ENCODE peak calls at places on chromosomes 5 and 9, in seven cellular contexts. J, O, F, X, D, A and Q are unnamed samples. For H3K27me3, the result is how much of the 10 kb centered on the place peaks cover.

GRCh38 chr5:9820696-9821449 is 190.7 kb upstream of the TAS2R1 start:
- DNase-seq in D (no peak), X (no peak), F (no peak), J (no peak), A (no peak), O (no peak), Q (peak)

GRCh38 chr9:111038336-111039202 is at the start of gene LPAR1:
- DNase-seq in X (peak), A (peak), F (no peak), D (peak), O (peak), J (peak), Q (peak)

GRCh38 chr9:21455320-21455719 is 15.1 kb downstream of the IFNA1 start:
- DNase-seq in D (no peak), F (peak), J (no peak), X (no peak), A (peak), O (no peak), Q (peak)

GRCh38 chr9:137715321-137715720 is 96.5 kb downstream of the EHMT1 start:
- DNase-seq in X (peak), D (no peak), A (no peak), J (no peak), O (no peak), F (no peak), Q (no peak)

GRCh38 chr5:106376522-106376921 is 1294.2 kb downstream of the EFNA5 start:
- DNase-seq in X (no peak), D (peak), F (no peak), O (no peak), J (no peak), A (no peak), Q (no peak)

GRCh38 chr9:83511051-83511450 is 27.1 kb downstream of the FRMD3 start:
- DNase-seq in A (no peak), F (no peak), X (no peak), D (peak), J (no peak), O (no peak), Q (no peak)

GRCh38 chr5:10030219-10030831 is 219.4 kb downstream of the ATPSCKMT start:
- DNase-seq in J (no peak), F (no peak), O (no peak), D (no peak), X (no peak), A (peak), Q (no peak)

GRCh38 chr9:135592331-135592590 is 30.7 kb downstream of the PAEP start:
- DNase-seq in J (no peak), D (no peak), O (no peak), F (no peak), A (no peak), X (no peak), Q (no peak)

GRCh38 chr5:112921031-112921832 is 795 bp downstream of the REEP5 start:
- DNase-seq in A (peak), X (peak), D (peak), O (peak), J (peak), F (peak), Q (peak)

GRCh38 chr9:132978451-132979087 is at the start of gene GFI1B:
- DNase-seq in J (no peak), A (no peak), D (no peak), X (no peak), F (no peak), O (no peak), Q (no peak)
- H3K27me3 ChIP-seq in J (under half), A (under half), D (under half), X (under half), F (under half), O (under half), Q (under half)

GRCh38 chr5:173923236-173924104 is 35.3 kb downstream of the CPEB4 start:
- DNase-seq in D (peak), F (no peak), O (no peak), A (no peak), J (no peak), X (no peak), Q (no peak)
- H3K4me3 ChIP-seq in D (no peak), F (no peak), O (no peak), A (no peak), J (no peak), X (peak), Q (no peak)

DNA sequence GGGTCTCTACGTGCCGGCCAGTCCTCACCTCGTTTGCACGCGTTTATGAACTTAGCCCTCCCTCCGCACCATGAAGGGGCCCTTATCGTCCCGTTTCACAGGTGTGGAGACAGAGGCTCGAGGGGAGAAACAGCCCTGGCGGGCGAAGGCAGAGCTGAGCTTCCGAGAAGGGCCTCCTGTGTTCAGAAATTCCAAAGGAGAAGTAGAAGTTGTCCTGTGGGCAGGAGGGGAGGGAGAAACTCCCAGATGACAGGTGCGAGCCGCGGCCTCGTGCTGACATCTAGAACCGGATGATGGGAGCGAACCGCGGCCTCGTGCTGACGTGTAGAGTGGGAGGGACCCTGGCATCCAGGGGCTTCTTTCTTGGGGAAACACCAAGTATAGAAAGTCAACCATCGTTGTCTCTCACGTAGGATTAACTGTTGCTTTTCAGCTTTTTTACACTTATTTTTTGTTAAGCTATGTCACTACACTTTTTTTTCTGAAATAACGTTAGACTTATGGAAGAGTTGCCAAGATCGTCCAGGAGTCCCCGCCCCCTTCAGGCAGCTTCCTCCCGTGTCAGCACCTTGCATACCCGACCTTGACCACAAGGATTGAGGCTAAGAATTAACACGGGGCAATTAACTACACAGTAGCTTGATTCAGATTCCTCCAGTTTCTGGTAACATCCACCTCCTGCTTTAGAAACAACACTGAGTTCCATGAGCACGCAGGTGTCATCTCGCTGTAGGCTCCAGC is 42.8 kb upstream of the NKD2 start:
- DNase-seq in F (no peak), A (no peak), D (no peak), O (peak), X (no peak), J (peak), Q (no peak)
- H3K27me3 ChIP-seq in F (under half), A (under half), D (half or more), O (under half), X (half or more), J (under half), Q (under half)

GRCh38 chr5:179457612-179458011 is 92.7 kb upstream of the RUFY1 start:
- DNase-seq in X (no peak), J (no peak), F (no peak), D (no peak), A (no peak), O (peak), Q (no peak)
- H3K4me3 ChIP-seq in X (no peak), J (no peak), F (no peak), D (no peak), A (no peak), O (no peak), Q (no peak)

GRCh38 chr5:1656271-1656975 is 132.7 kb upstream of the LPCAT1 start:
- DNase-seq in D (no peak), O (peak), J (no peak), A (no peak), F (no peak), X (peak), Q (no peak)
- H3K27me3 ChIP-seq in D (under half), O (half or more), J (under half), A (under half), F (under half), X (half or more), Q (under half)

GRCh38 chr5:14263700-14264099 is 120.6 kb downstream of the TRIO start:
- DNase-seq in J (no peak), A (no peak), D (no peak), X (no peak), O (no peak), F (no peak), Q (no peak)

GRCh38 chr5:14260637-14261036 is 117.5 kb downstream of the TRIO start:
- DNase-seq in D (no peak), O (no peak), J (no peak), F (no peak), A (no peak), X (no peak), Q (no peak)

GRCh38 chr5:14264605-14265316 is 121.6 kb downstream of the TRIO start:
- DNase-seq in X (peak), O (peak), A (peak), D (peak), F (peak), J (peak), Q (peak)

GRCh38 chr5:14261237-14261636 is 118.1 kb downstream of the TRIO start:
- DNase-seq in A (no peak), D (no peak), O (no peak), J (no peak), X (no peak), F (no peak), Q (no peak)

DNA sequence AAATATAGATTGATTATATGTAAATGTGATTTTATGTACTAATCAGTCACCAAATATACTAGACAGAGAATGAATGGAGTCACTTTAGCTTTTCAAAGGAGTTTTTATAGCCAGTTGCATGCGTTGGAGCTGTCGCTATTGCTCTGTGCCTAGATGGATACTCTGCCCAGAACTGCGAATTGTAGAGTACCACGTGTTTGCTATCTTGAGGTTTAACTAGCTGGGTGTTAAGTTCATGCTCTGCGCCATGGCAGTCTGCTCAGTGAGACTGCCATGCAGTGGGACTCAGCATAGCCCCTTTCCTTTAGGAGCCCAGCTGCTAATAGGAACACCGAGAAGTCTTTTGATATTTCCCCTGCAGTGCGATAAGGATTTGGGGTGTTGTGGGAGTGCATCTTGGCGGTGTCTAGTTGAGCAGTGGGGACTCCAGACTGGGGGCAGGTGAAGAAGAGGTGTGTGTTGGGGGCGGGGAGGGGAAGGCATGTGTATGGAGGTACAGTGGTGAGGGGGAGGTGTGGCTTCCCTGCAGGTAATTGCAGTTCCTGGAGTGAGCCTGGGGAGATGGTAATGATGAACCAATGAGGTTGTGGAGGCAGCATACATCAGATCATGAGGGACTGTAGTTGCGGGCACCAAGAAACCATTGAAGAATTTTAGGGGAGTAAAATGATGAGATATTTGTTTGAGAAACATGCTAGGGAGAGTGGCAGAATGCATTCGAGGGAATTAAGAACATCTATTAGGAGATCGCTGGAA is 118.9 kb downstream of the TRIO start:
- DNase-seq in J (no peak), X (no peak), O (no peak), A (no peak), F (no peak), D (no peak), Q (no peak)
- H3K4me3 ChIP-seq in J (no peak), X (no peak), O (no peak), A (no peak), F (no peak), D (no peak), Q (no peak)

GRCh38 chr9:126673689-126674364 is 60.1 kb downstream of the LMX1B start:
- DNase-seq in F (no peak), A (no peak), X (no peak), J (no peak), O (no peak), D (no peak), Q (no peak)

GRCh38 chr9:126676102-126676684 is 62.5 kb downstream of the LMX1B start:
- DNase-seq in O (no peak), F (no peak), J (no peak), A (no peak), X (no peak), D (no peak), Q (no peak)

GRCh38 chr9:126676685-126677143 is 63.0 kb downstream of the LMX1B start:
- DNase-seq in F (no peak), A (no peak), J (no peak), O (no peak), X (no peak), D (no peak), Q (no peak)

GRCh38 chr9:126674365-126675146 is 60.8 kb downstream of the LMX1B start:
- DNase-seq in F (no peak), J (no peak), D (no peak), A (no peak), X (no peak), O (no peak), Q (no peak)

GRCh38 chr9:126675147-126675467 is 61.4 kb downstream of the LMX1B start:
- DNase-seq in A (no peak), J (no peak), O (no peak), X (no peak), D (no peak), F (no peak), Q (no peak)
- H3K27me3 ChIP-seq in A (under half), J (under half), O (half or more), X (half or more), D (half or more), F (under half), Q (under half)

GRCh38 chr9:33433871-33434270 is 13.5 kb downstream of the AQP3 start:
- DNase-seq in F (no peak), A (no peak), D (no peak), J (no peak), X (no peak), O (no peak), Q (no peak)

GRCh38 chr9:33435821-33436277 is 11.5 kb downstream of the AQP3 start:
- DNase-seq in A (no peak), F (no peak), X (no peak), J (no peak), O (no peak), D (no peak), Q (no peak)

GRCh38 chr9:33436445-33436844 is 10.9 kb downstream of the AQP3 start:
- DNase-seq in O (no peak), A (no peak), J (no peak), X (no peak), D (no peak), F (no peak), Q (peak)

GRCh38 chr9:33437235-33437634 is 10.2 kb downstream of the AQP3 start:
- DNase-seq in A (no peak), D (no peak), O (no peak), F (no peak), J (no peak), X (no peak), Q (no peak)

GRCh38 chr9:33434317-33435105 is 12.9 kb downstream of the AQP3 start:
- DNase-seq in X (no peak), D (no peak), F (no peak), O (no peak), J (no peak), A (peak), Q (no peak)
- H3K4me3 ChIP-seq in X (no peak), D (no peak), F (no peak), O (no peak), J (no peak), A (no peak), Q (no peak)

GRCh38 chr5:127440831-127441230 is 76.6 kb upstream of the PRRC1 start:
- DNase-seq in F (no peak), D (no peak), A (no peak), X (no peak), O (no peak), J (no peak), Q (peak)
- H3K27me3 ChIP-seq in F (under half), D (under half), A (under half), X (under half), O (under half), J (under half), Q (under half)

GRCh38 chr5:37569466-37569865 is 190.3 kb downstream of the WDR70 start:
- DNase-seq in J (no peak), D (no peak), O (no peak), F (no peak), A (no peak), X (no peak), Q (no peak)

GRCh38 chr5:37570597-37570996 is 191.5 kb downstream of the WDR70 start:
- DNase-seq in X (no peak), O (no peak), F (no peak), D (no peak), A (no peak), J (no peak), Q (no peak)

GRCh38 chr5:37568893-37569292 is 189.8 kb downstream of the WDR70 start:
- DNase-seq in F (no peak), D (no peak), X (no peak), A (no peak), O (no peak), J (no peak), Q (no peak)

GRCh38 chr5:37568018-37568753 is 189.1 kb downstream of the WDR70 start:
- DNase-seq in D (no peak), A (peak), F (no peak), O (no peak), J (no peak), X (no peak), Q (no peak)

DNA sequence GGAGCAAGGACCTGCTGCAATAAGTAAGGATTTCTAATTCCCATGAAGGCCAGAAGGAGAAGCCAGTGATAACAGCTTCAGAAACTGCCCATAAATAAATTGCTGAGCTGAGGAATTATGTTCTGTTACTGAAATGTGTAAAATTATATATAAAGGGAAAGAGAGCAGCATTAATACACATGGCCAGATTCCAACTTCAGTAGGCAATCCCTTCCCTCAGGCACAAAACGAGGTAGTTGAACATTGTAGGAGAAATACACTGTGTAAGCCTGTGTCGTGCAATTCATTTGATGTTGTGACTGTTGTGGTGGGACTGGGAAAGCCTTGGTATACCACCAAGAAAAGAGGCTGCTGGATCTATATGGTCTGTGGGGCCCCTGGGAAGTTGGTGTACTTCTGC is 192.9 kb downstream of the WDR70 start:
- DNase-seq in D (no peak), F (no peak), O (no peak), A (no peak), J (no peak), X (no peak), Q (no peak)
- H3K4me3 ChIP-seq in D (no peak), F (no peak), O (no peak), A (no peak), J (no peak), X (no peak), Q (no peak)